ENCODE peak calls at places on chromosomes 2 and 18, in six cellular contexts. One of them, this sample, is unnamed.

GRCh38 chr2:30450025-30450424 is 3.0 kb downstream of the LCLAT1 start:
- DNase-seq in HepG2: no peak
- DNase-seq in GM23248: no peak
- DNase-seq in MM.1S: no peak
- DNase-seq in IMR-90: no peak
- DNase-seq in K562: no peak
- DNase-seq in this sample: no peak

GRCh38 chr18:22689711-22690110 is 243.4 kb upstream of the RBBP8 start:
- DNase-seq in GM23248: no peak
- DNase-seq in IMR-90: no peak
- DNase-seq in HepG2: no peak
- DNase-seq in K562: no peak
- DNase-seq in MM.1S: no peak
- DNase-seq in this sample: no peak

GRCh38 chr2:9135804-9136558 is 70.6 kb upstream of the ASAP2 start:
- DNase-seq in IMR-90: peak; percentile 86
- DNase-seq in K562: no peak
- DNase-seq in GM23248: peak; percentile 51
- DNase-seq in HepG2: no peak
- DNase-seq in MM.1S: no peak
- DNase-seq in this sample: no peak

GRCh38 chr2:98483257-98483861 is 38.7 kb downstream of the INPP4A start:
- DNase-seq in IMR-90: no peak
- DNase-seq in K562: no peak
- DNase-seq in MM.1S: peak; percentile 95
- DNase-seq in HepG2: no peak
- DNase-seq in GM23248: no peak
- DNase-seq in this sample: peak; percentile 99

GRCh38 chr2:190499976-190500588 is 34.4 kb downstream of the NEMP2 start:
- DNase-seq in MM.1S: no peak
- DNase-seq in K562: no peak
- DNase-seq in GM23248: no peak
- DNase-seq in IMR-90: peak; percentile 8
- DNase-seq in HepG2: peak; percentile 67
- DNase-seq in this sample: no peak

GRCh38 chr2:207616185-207616584 is 9.0 kb downstream of the METTL21A start:
- DNase-seq in MM.1S: no peak
- DNase-seq in GM23248: peak; percentile 73
- DNase-seq in IMR-90: peak; percentile 80
- DNase-seq in HepG2: no peak
- DNase-seq in K562: no peak
- DNase-seq in this sample: no peak

GRCh38 chr2:70919672-70920366 is 15.9 kb upstream of the ATP6V1B1 start:
- DNase-seq in IMR-90: peak; percentile 64
- DNase-seq in K562: peak; percentile 82
- DNase-seq in HepG2: peak; percentile 80
- DNase-seq in GM23248: peak; percentile 83
- DNase-seq in MM.1S: peak; percentile 68
- DNase-seq in this sample: peak; percentile 65

GRCh38 chr18:29753379-29753778 is 1289.2 kb downstream of the DSC3 start:
- DNase-seq in IMR-90: peak; percentile 50
- DNase-seq in K562: no peak
- DNase-seq in HepG2: no peak
- DNase-seq in MM.1S: no peak
- DNase-seq in GM23248: peak; percentile 71
- DNase-seq in this sample: no peak

GRCh38 chr18:26383454-26384270 is 157.4 kb downstream of the TAF4B start:
- DNase-seq in GM23248: peak; percentile 68
- DNase-seq in IMR-90: peak; percentile 67
- DNase-seq in MM.1S: peak; percentile 48
- DNase-seq in HepG2: peak; percentile 35
- DNase-seq in K562: peak; percentile 58
- DNase-seq in this sample: no peak

GRCh38 chr2:54858021-54858681 is 134.7 kb downstream of the EML6 start:
- DNase-seq in GM23248: peak; percentile 78
- DNase-seq in IMR-90: peak; percentile 58
- DNase-seq in MM.1S: no peak
- DNase-seq in HepG2: peak; percentile 86
- DNase-seq in K562: no peak
- DNase-seq in this sample: no peak

GRCh38 chr2:148567716-148568115 is 76.8 kb upstream of the EPC2 start:
- DNase-seq in GM23248: no peak
- DNase-seq in K562: no peak
- DNase-seq in HepG2: no peak
- DNase-seq in IMR-90: no peak
- DNase-seq in MM.1S: peak; percentile 40
- DNase-seq in this sample: no peak

GRCh38 chr2:10283106-10284062 is 19.3 kb upstream of the HPCAL1 start:
- DNase-seq in K562: peak; percentile 82
- DNase-seq in IMR-90: peak; percentile 87
- DNase-seq in GM23248: peak; percentile 91
- DNase-seq in HepG2: peak; percentile 45
- DNase-seq in MM.1S: no peak
- DNase-seq in this sample: peak; percentile 81

GRCh38 chr2:60028819-60029218 is 524.6 kb downstream of the BCL11A start:
- DNase-seq in MM.1S: no peak
- DNase-seq in GM23248: no peak
- DNase-seq in IMR-90: no peak
- DNase-seq in K562: no peak
- DNase-seq in HepG2: no peak
- DNase-seq in this sample: no peak

GRCh38 chr2:127735044-127735443 is 33.7 kb downstream of the SFT2D3 start:
- DNase-seq in MM.1S: no peak
- DNase-seq in IMR-90: no peak
- DNase-seq in K562: no peak
- DNase-seq in GM23248: no peak
- DNase-seq in HepG2: no peak
- DNase-seq in this sample: no peak

GRCh38 chr2:4272261-4272858 is 569.0 kb downstream of the DCDC2C start:
- DNase-seq in HepG2: no peak
- DNase-seq in IMR-90: no peak
- DNase-seq in MM.1S: no peak
- DNase-seq in K562: no peak
- DNase-seq in GM23248: no peak
- DNase-seq in this sample: no peak

GRCh38 chr2:118668431-118669424 is 178.7 kb downstream of the EN1 start:
- DNase-seq in K562: no peak
- DNase-seq in GM23248: peak; percentile 98
- DNase-seq in HepG2: peak; percentile 13
- DNase-seq in MM.1S: no peak
- DNase-seq in IMR-90: peak; percentile 95
- DNase-seq in this sample: peak; percentile 82

GRCh38 chr2:170492010-170492409 is 223.1 kb upstream of the SP5 start:
- DNase-seq in IMR-90: no peak
- DNase-seq in GM23248: no peak
- DNase-seq in K562: no peak
- DNase-seq in MM.1S: no peak
- DNase-seq in HepG2: no peak
- DNase-seq in this sample: no peak

GRCh38 chr2:238128061-238129040 is 10.1 kb upstream of the KLHL30 start:
- DNase-seq in K562: no peak
- DNase-seq in HepG2: no peak
- DNase-seq in MM.1S: no peak
- DNase-seq in GM23248: no peak
- DNase-seq in IMR-90: no peak
- DNase-seq in this sample: no peak

GRCh38 chr2:232973796-232974195 is 39.3 kb downstream of the NGEF start:
- DNase-seq in MM.1S: no peak
- DNase-seq in K562: no peak
- DNase-seq in HepG2: no peak
- DNase-seq in IMR-90: no peak
- DNase-seq in GM23248: no peak
- DNase-seq in this sample: no peak

GRCh38 chr18:27213123-27213717 is 28.1 kb upstream of the CHST9 start:
- DNase-seq in HepG2: no peak
- DNase-seq in K562: no peak
- DNase-seq in MM.1S: peak; percentile 12
- DNase-seq in IMR-90: no peak
- DNase-seq in GM23248: no peak
- DNase-seq in this sample: no peak

GRCh38 chr18:46950064-46950656 is 32.8 kb downstream of the KATNAL2 start:
- DNase-seq in MM.1S: peak; percentile 27
- DNase-seq in IMR-90: no peak
- DNase-seq in GM23248: peak; percentile 44
- DNase-seq in HepG2: peak; percentile 30
- DNase-seq in K562: peak; percentile 17
- DNase-seq in this sample: no peak

GRCh38 chr2:100616841-100617390 is 54.1 kb downstream of the PDCL3 start:
- DNase-seq in MM.1S: no peak
- DNase-seq in IMR-90: no peak
- DNase-seq in HepG2: no peak
- DNase-seq in K562: no peak
- DNase-seq in GM23248: no peak
- DNase-seq in this sample: no peak

GRCh38 chr2:96116879-96117533 is 635 bp upstream of the ADRA2B start:
- DNase-seq in K562: peak; percentile 92
- DNase-seq in HepG2: no peak
- DNase-seq in IMR-90: peak; percentile 3
- DNase-seq in GM23248: peak; percentile 73
- DNase-seq in MM.1S: peak; percentile 53
- DNase-seq in this sample: no peak

GRCh38 chr2:45293182-45293581 is 283.9 kb upstream of the SIX2 start:
- DNase-seq in IMR-90: peak; percentile 59
- DNase-seq in K562: no peak
- DNase-seq in MM.1S: no peak
- DNase-seq in GM23248: peak; percentile 51
- DNase-seq in HepG2: no peak
- DNase-seq in this sample: no peak

GRCh38 chr2:238024986-238025385 is 35.8 kb upstream of the SCLY start:
- DNase-seq in K562: no peak
- DNase-seq in IMR-90: peak; percentile 89
- DNase-seq in HepG2: no peak
- DNase-seq in GM23248: peak; percentile 62
- DNase-seq in MM.1S: no peak
- DNase-seq in this sample: no peak

GRCh38 chr2:12317286-12317685 is 399.4 kb upstream of the TRIB2 start:
- DNase-seq in MM.1S: no peak
- DNase-seq in K562: no peak
- DNase-seq in IMR-90: no peak
- DNase-seq in HepG2: no peak
- DNase-seq in GM23248: no peak
- DNase-seq in this sample: no peak
- H3K4me2 ChIP-seq in MM.1S: no peak overlapping the region
- H3K4me2 ChIP-seq in K562: no peak overlapping the region
- H3K4me2 ChIP-seq in IMR-90: no peak overlapping the region
- H3K4me2 ChIP-seq in HepG2: no peak overlapping the region
- H3K4me2 ChIP-seq in GM23248: no peak overlapping the region
- H3K4me2 ChIP-seq in this sample: peak overlapping the region; percentile 69

GRCh38 chr2:157722580-157723234 is 94.0 kb upstream of the ACVR1C start:
- DNase-seq in GM23248: peak; percentile 65
- DNase-seq in IMR-90: peak; percentile 11
- DNase-seq in K562: peak; percentile 14
- DNase-seq in MM.1S: no peak
- DNase-seq in HepG2: no peak
- DNase-seq in this sample: no peak
- H3K9me3 ChIP-seq in GM23248: peaks cover 9% of the 10 kb centered on the region
- H3K9me3 ChIP-seq in IMR-90: peaks cover 3% of the 10 kb centered on the region
- H3K9me3 ChIP-seq in K562: peaks cover 7% of the 10 kb centered on the region
- H3K9me3 ChIP-seq in MM.1S: no peaks in the 10 kb centered on the region
- H3K9me3 ChIP-seq in HepG2: peaks cover 25% of the 10 kb centered on the region
- H3K9me3 ChIP-seq in this sample: no peaks in the 10 kb centered on the region

GRCh38 chr18:79460445-79461300 is 64.9 kb downstream of the NFATC1 start:
- DNase-seq in K562: no peak
- DNase-seq in IMR-90: peak; percentile 4
- DNase-seq in MM.1S: no peak
- DNase-seq in HepG2: no peak
- DNase-seq in GM23248: no peak
- DNase-seq in this sample: no peak

GRCh38 chr18:79458917-79459803 is 63.4 kb downstream of the NFATC1 start:
- DNase-seq in MM.1S: no peak
- DNase-seq in HepG2: no peak
- DNase-seq in GM23248: no peak
- DNase-seq in K562: no peak
- DNase-seq in IMR-90: no peak
- DNase-seq in this sample: no peak

GRCh38 chr18:79459946-79460345 is 64.2 kb downstream of the NFATC1 start:
- DNase-seq in IMR-90: no peak
- DNase-seq in HepG2: no peak
- DNase-seq in K562: no peak
- DNase-seq in MM.1S: no peak
- DNase-seq in GM23248: no peak
- DNase-seq in this sample: no peak

GRCh38 chr18:79463424-79463960 is 67.8 kb downstream of the NFATC1 start:
- DNase-seq in HepG2: no peak
- DNase-seq in K562: no peak
- DNase-seq in IMR-90: no peak
- DNase-seq in MM.1S: no peak
- DNase-seq in GM23248: no peak
- DNase-seq in this sample: no peak

DNA sequence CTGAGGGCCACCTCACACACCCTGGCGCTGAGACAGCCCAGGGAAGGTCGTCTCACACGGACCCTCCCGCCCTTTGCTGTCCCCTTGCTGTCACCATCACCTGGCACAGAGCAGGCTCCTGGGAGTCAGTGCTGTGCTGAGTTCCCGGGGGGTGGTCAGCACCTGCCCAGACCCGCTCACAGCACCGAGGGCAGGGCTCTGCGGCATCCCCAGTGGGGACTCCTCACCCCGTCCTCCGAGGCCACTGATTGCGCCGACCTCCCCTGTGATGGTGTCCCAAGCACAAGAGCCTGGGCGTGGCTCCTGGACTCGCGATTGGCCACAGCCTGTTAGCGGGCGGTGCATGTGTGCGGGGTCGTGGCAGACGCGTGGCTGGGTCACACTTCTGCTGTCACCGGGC is 65.9 kb downstream of the NFATC1 start:
- DNase-seq in IMR-90: no peak
- DNase-seq in MM.1S: no peak
- DNase-seq in HepG2: no peak
- DNase-seq in K562: no peak
- DNase-seq in GM23248: no peak
- DNase-seq in this sample: no peak
- H3K4me3 ChIP-seq in IMR-90: no peak overlapping the region
- H3K4me3 ChIP-seq in MM.1S: no peak overlapping the region
- H3K4me3 ChIP-seq in HepG2: no peak overlapping the region
- H3K4me3 ChIP-seq in K562: no peak overlapping the region
- H3K4me3 ChIP-seq in GM23248: no peak overlapping the region
- H3K4me3 ChIP-seq in this sample: no peak overlapping the region

GRCh38 chr2:108552566-108552965 is 18.3 kb downstream of the LIMS1 start:
- DNase-seq in MM.1S: no peak
- DNase-seq in K562: no peak
- DNase-seq in GM23248: no peak
- DNase-seq in IMR-90: no peak
- DNase-seq in HepG2: no peak
- DNase-seq in this sample: no peak

GRCh38 chr2:108555572-108555971 is 21.3 kb downstream of the LIMS1 start:
- DNase-seq in GM23248: no peak
- DNase-seq in HepG2: no peak
- DNase-seq in MM.1S: no peak
- DNase-seq in IMR-90: no peak
- DNase-seq in K562: no peak
- DNase-seq in this sample: no peak

GRCh38 chr2:108560241-108560811 is 26.1 kb downstream of the LIMS1 start:
- DNase-seq in GM23248: no peak
- DNase-seq in HepG2: no peak
- DNase-seq in K562: no peak
- DNase-seq in MM.1S: no peak
- DNase-seq in IMR-90: no peak
- DNase-seq in this sample: no peak

GRCh38 chr2:108553181-108553919 is 19.1 kb downstream of the LIMS1 start:
- DNase-seq in HepG2: no peak
- DNase-seq in IMR-90: no peak
- DNase-seq in K562: no peak
- DNase-seq in GM23248: peak; percentile 24
- DNase-seq in MM.1S: no peak
- DNase-seq in this sample: no peak

GRCh38 chr2:108554530-108554929 is 20.3 kb downstream of the LIMS1 start:
- DNase-seq in GM23248: no peak
- DNase-seq in IMR-90: no peak
- DNase-seq in K562: no peak
- DNase-seq in HepG2: no peak
- DNase-seq in MM.1S: no peak
- DNase-seq in this sample: no peak
- H3K4me2 ChIP-seq in GM23248: no peak overlapping the region
- H3K4me2 ChIP-seq in IMR-90: no peak overlapping the region
- H3K4me2 ChIP-seq in K562: no peak overlapping the region
- H3K4me2 ChIP-seq in HepG2: no peak overlapping the region
- H3K4me2 ChIP-seq in MM.1S: no peak overlapping the region
- H3K4me2 ChIP-seq in this sample: no peak overlapping the region

This sample was measured in PC-9.